ENCODE peak calls at places on chromosomes 7 and 10, in ten cellular contexts. C is transverse colon; H is posterior vena cava; T is mesothelial cell of epicardium; Y is central memory CD4-positive, alpha-beta T cell; R is T1000; S is LoVo; E is right cardiac atrium; N is neural crest cell; G is NCI-H226. O is an unnamed sample.

GRCh38 chr10:75145590-75145989 is 34.1 kb downstream of the SAMD8 start:
- DNase-seq in Y (no peak), R (no peak), S (no peak), C (no peak), T (no peak), H (no peak), G (no peak), E (no peak), N (no peak), O (no peak)

GRCh38 chr10:69048103-69048502 is 39.8 kb upstream of the SRGN start:
- DNase-seq in S (no peak), Y (no peak), T (no peak), H (peak), R (no peak), N (no peak), E (no peak), C (no peak), G (no peak), O (no peak)

GRCh38 chr7:158401295-158401694 is 186.3 kb downstream of the PTPRN2 start:
- DNase-seq in H (peak), S (no peak), Y (no peak), C (no peak), E (no peak), N (no peak), R (no peak), G (no peak), T (no peak), O (no peak)

GRCh38 chr7:103857435-103857834 is 132.0 kb downstream of the RELN start:
- DNase-seq in Y (no peak), C (no peak), E (no peak), T (no peak), R (no peak), S (no peak), G (no peak), H (no peak), N (no peak), O (no peak)

GRCh38 chr7:79461660-79462059 is 8.2 kb upstream of the MAGI2 start:
- DNase-seq in R (no peak), Y (no peak), N (no peak), E (no peak), S (no peak), G (peak), H (no peak), C (no peak), T (no peak), O (no peak)

GRCh38 chr7:101983147-101983811 is 165.9 kb downstream of the CUX1 start:
- DNase-seq in H (no peak), Y (no peak), N (no peak), E (no peak), T (no peak), S (no peak), R (no peak), C (no peak), G (no peak), O (no peak)

GRCh38 chr7:138374119-138374693 is 85.9 kb upstream of the TRIM24 start:
- DNase-seq in C (no peak), S (no peak), R (no peak), N (no peak), H (no peak), E (no peak), T (no peak), G (no peak), Y (no peak), O (no peak)

GRCh38 chr10:11326919-11327318 is 284.5 kb downstream of the USP6NL start:
- DNase-seq in N (no peak), E (no peak), H (no peak), T (no peak), G (no peak), R (no peak), S (no peak), C (no peak), Y (no peak), O (no peak)

GRCh38 chr7:155349601-155350331 is 52.1 kb downstream of the INSIG1 start:
- DNase-seq in R (no peak), H (peak), N (no peak), Y (no peak), E (no peak), T (no peak), C (no peak), S (no peak), G (no peak), O (no peak)

GRCh38 chr10:80553436-80553835 is 15.7 kb downstream of the SH2D4B start:
- DNase-seq in S (no peak), N (no peak), R (no peak), T (no peak), C (no peak), E (no peak), G (no peak), H (no peak), Y (no peak), O (no peak)

GRCh38 chr10:74957199-74958084 is 131.0 kb downstream of the KAT6B start:
- DNase-seq in N (no peak), H (no peak), G (no peak), Y (no peak), E (no peak), C (no peak), T (no peak), S (no peak), R (no peak), O (no peak)

GRCh38 chr10:123999261-123999660 is 94.1 kb downstream of the CHST15 start:
- DNase-seq in R (no peak), N (no peak), H (no peak), T (no peak), S (no peak), C (no peak), E (no peak), Y (no peak), G (no peak), O (no peak)

GRCh38 chr10:43093423-43094090 is 16.7 kb downstream of the RET start:
- DNase-seq in H (no peak), E (no peak), S (no peak), R (no peak), C (no peak), Y (no peak), T (no peak), G (no peak), N (no peak), O (no peak)

GRCh38 chr10:128922172-128922571 is 544.9 kb upstream of the MGMT start:
- DNase-seq in E (no peak), R (no peak), H (no peak), C (no peak), N (no peak), T (no peak), G (no peak), S (no peak), Y (no peak), O (no peak)

GRCh38 chr10:35447693-35448407 is 111.5 kb downstream of the CCNY start:
- DNase-seq in E (no peak), G (peak), N (no peak), Y (peak), R (no peak), T (no peak), C (peak), S (peak), H (no peak), O (no peak)

GRCh38 chr7:157601530-157601929 is 264.7 kb downstream of the DNAJB6 start:
- DNase-seq in H (peak), R (no peak), N (no peak), Y (no peak), C (no peak), T (no peak), E (no peak), S (no peak), G (no peak), O (no peak)

GRCh38 chr10:11397077-11397476 is 214.4 kb downstream of the USP6NL start:
- DNase-seq in G (no peak), Y (no peak), H (peak), N (no peak), C (no peak), R (no peak), E (no peak), S (no peak), T (no peak), O (no peak)

GRCh38 chr7:39624202-39624807 is 933 bp downstream of the RALA start:
- DNase-seq in E (no peak), G (no peak), Y (no peak), S (peak), N (no peak), C (no peak), T (no peak), H (no peak), R (no peak), O (peak)

GRCh38 chr7:80488406-80488805 is 23.5 kb downstream of the GNAT3 start:
- DNase-seq in E (no peak), Y (no peak), N (no peak), S (no peak), H (no peak), G (no peak), R (no peak), T (no peak), C (no peak), O (no peak)

GRCh38 chr7:91375378-91375777 is 111.1 kb downstream of the FZD1 start:
- DNase-seq in E (no peak), Y (no peak), R (no peak), G (no peak), H (no peak), S (no peak), T (no peak), N (no peak), C (no peak), O (no peak)